ENCODE peak calls at places on chromosomes 7 and 10, in four cellular contexts. C is uterus, U is ovary, B is kidney epithelial cell. S is an unnamed sample. For H3K27me3, the result is how much of the 10 kb centered on the place peaks cover.

GRCh38 chr10:119333146-119333792 is 125.9 kb downstream of the GRK5 start:
- DNase-seq in C (no peak), U (no peak), B (peak), S (no peak)

GRCh38 chr10:13390604-13391522 is 42.8 kb upstream of the SEPHS1 start:
- DNase-seq in U (no peak), B (no peak), C (no peak), S (peak)

GRCh38 chr7:132756482-132756990 is 180.3 kb upstream of the PLXNA4 start:
- DNase-seq in U (no peak), C (no peak), B (no peak), S (no peak)

GRCh38 chr10:124824507-124824906 is 22.9 kb downstream of the ABRAXAS2 start:
- DNase-seq in B (no peak), C (no peak), U (no peak), S (no peak)

GRCh38 chr7:32093415-32094408 is 23.5 kb upstream of the PDE1C start:
- DNase-seq in C (peak), B (peak), U (peak), S (no peak)

GRCh38 chr7:16847381-16847860 is 34.4 kb downstream of the AGR3 start:
- DNase-seq in U (no peak), B (peak), C (no peak), S (no peak)

GRCh38 chr7:33742521-33742920 is 162.8 kb upstream of the BMPER start:
- DNase-seq in B (no peak), C (no peak), U (no peak), S (no peak)

GRCh38 chr10:72729528-72729927 is 37.6 kb downstream of the MCU start:
- DNase-seq in B (no peak), C (no peak), U (no peak), S (peak)

GRCh38 chr7:107002131-107002803 is 42.2 kb upstream of the PRKAR2B start:
- DNase-seq in U (no peak), B (no peak), C (no peak), S (no peak)

GRCh38 chr10:29657719-29658274 is 23.0 kb upstream of the SVIL start:
- DNase-seq in C (no peak), B (no peak), U (no peak), S (no peak)

GRCh38 chr7:86778271-86778670 is 134.6 kb downstream of the GRM3 start:
- DNase-seq in B (no peak), C (no peak), U (no peak), S (no peak)

GRCh38 chr7:156402255-156402654 is 238.3 kb upstream of the RNF32 start:
- DNase-seq in C (no peak), B (no peak), U (no peak), S (no peak)

GRCh38 chr7:74254858-74255379 is 720 bp upstream of the RFC2 start:
- DNase-seq in B (no peak), C (no peak), U (no peak), S (no peak)

GRCh38 chr7:74256446-74257408 is 2.5 kb upstream of the RFC2 start:
- DNase-seq in U (no peak), C (no peak), B (no peak), S (no peak)

GRCh38 chr7:74252893-74253292 is 1.3 kb downstream of the RFC2 start:
- DNase-seq in C (no peak), U (no peak), B (no peak), S (no peak)

GRCh38 chr7:74253331-74253730 is 868 bp downstream of the RFC2 start:
- DNase-seq in C (no peak), B (no peak), U (no peak), S (no peak)

GRCh38 chr7:74253975-74254857 is at the start of gene RFC2:
- DNase-seq in B (peak), C (peak), U (peak), S (peak)
- TF ChIP-seq CTCF in B (peak), C (peak), U (peak), S (no peak)

GRCh38 chr10:49608925-49609282 is 1.2 kb upstream of the SLC18A3 start:
- DNase-seq in U (no peak), C (no peak), B (no peak), S (no peak)
- H3K27me3 ChIP-seq in U (under half), C (under half), B (half or more), S (under half)

DNA sequence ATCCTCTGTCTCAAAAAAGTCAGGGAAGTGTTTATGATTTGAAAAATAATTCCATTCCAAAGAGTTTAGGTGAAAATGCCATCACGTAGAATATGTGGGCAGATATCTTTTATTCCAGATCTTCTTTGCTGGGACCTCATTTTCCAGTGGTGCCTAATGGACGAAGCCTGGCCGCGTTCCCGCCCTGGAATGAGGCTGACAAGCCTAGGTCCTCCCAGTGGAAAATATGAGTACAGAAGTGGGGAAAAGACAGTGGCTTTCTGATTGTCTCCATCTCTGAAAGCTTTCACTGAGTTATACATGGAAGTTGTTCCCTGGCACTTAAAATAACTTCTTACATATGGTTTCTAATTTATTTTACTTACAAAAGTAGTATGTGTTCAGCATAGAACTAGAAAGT is 139.4 kb downstream of the TACC2 start:
- DNase-seq in C (peak), U (peak), B (no peak), S (no peak)
- H3K4me3 ChIP-seq in C (no peak), U (no peak), B (no peak), S (no peak)

GRCh38 chr10:97178074-97178473 is 7.7 kb downstream of the SLIT1 start:
- DNase-seq in C (no peak), U (no peak), B (no peak), S (no peak)

GRCh38 chr10:97174276-97174775 is 11.4 kb downstream of the SLIT1 start:
- DNase-seq in B (no peak), U (no peak), C (no peak), S (no peak)

GRCh38 chr10:97176226-97176625 is 9.5 kb downstream of the SLIT1 start:
- DNase-seq in C (no peak), U (no peak), B (no peak), S (no peak)

GRCh38 chr10:97174937-97175336 is 10.8 kb downstream of the SLIT1 start:
- DNase-seq in U (no peak), B (no peak), C (no peak), S (no peak)

GRCh38 chr10:97175586-97175985 is 10.2 kb downstream of the SLIT1 start:
- DNase-seq in U (no peak), B (no peak), C (no peak), S (no peak)
- TF ChIP-seq CTCF in U (no peak), B (no peak), C (no peak), S (no peak)